ENCODE peak calls at places on chromosomes 13 and 19, in nine cellular contexts. One of them, this sample, is unnamed.
A peak's percentile ranks its signal among the peaks of the same experiment; 100 is the strongest.

GRCh38 chr13:39888865-39889810 is 233.7 kb downstream of the COG6 start:
- DNase-seq in A549: no peak
- DNase-seq in AG04450: no peak
- DNase-seq in heart right ventricle: no peak
- DNase-seq in fibroblast of mammary gland: peak; percentile 25
- DNase-seq in A673: no peak
- DNase-seq in fibroblast of the aortic adventitia: peak; percentile 56
- DNase-seq in PC-3: peak; percentile 36
- DNase-seq in Panc1: no peak
- DNase-seq in this sample: no peak

GRCh38 chr13:100773429-100773828 is 98.8 kb upstream of the TMTC4 start:
- DNase-seq in A549: no peak
- DNase-seq in AG04450: no peak
- DNase-seq in heart right ventricle: no peak
- DNase-seq in fibroblast of mammary gland: no peak
- DNase-seq in A673: no peak
- DNase-seq in fibroblast of the aortic adventitia: no peak
- DNase-seq in PC-3: no peak
- DNase-seq in Panc1: no peak
- DNase-seq in this sample: no peak

GRCh38 chr19:34806976-34807860 is 34.2 kb upstream of the ZNF599 start:
- DNase-seq in A549: no peak
- DNase-seq in AG04450: no peak
- DNase-seq in heart right ventricle: no peak
- DNase-seq in fibroblast of mammary gland: no peak
- DNase-seq in A673: no peak
- DNase-seq in fibroblast of the aortic adventitia: no peak
- DNase-seq in PC-3: peak; percentile 2
- DNase-seq in Panc1: no peak
- DNase-seq in this sample: no peak

GRCh38 chr13:42076309-42076713 is 27.9 kb downstream of the DGKH start:
- DNase-seq in A549: no peak
- DNase-seq in AG04450: no peak
- DNase-seq in heart right ventricle: no peak
- DNase-seq in fibroblast of mammary gland: no peak
- DNase-seq in A673: no peak
- DNase-seq in fibroblast of the aortic adventitia: no peak
- DNase-seq in PC-3: no peak
- DNase-seq in Panc1: no peak
- DNase-seq in this sample: peak; percentile 82

GRCh38 chr13:101649490-101650126 is 197.1 kb downstream of the ITGBL1 start:
- DNase-seq in A549: peak; percentile 30
- DNase-seq in AG04450: peak; percentile 3
- DNase-seq in heart right ventricle: no peak
- DNase-seq in fibroblast of mammary gland: peak; percentile 91
- DNase-seq in A673: no peak
- DNase-seq in fibroblast of the aortic adventitia: peak; percentile 92
- DNase-seq in PC-3: peak; percentile 88
- DNase-seq in Panc1: no peak
- DNase-seq in this sample: peak; percentile 93

GRCh38 chr19:13917888-13918406 is 11.9 kb downstream of the CC2D1A start:
- DNase-seq in A549: no peak
- DNase-seq in AG04450: no peak
- DNase-seq in heart right ventricle: peak; percentile 54
- DNase-seq in fibroblast of mammary gland: no peak
- DNase-seq in A673: no peak
- DNase-seq in fibroblast of the aortic adventitia: no peak
- DNase-seq in PC-3: no peak
- DNase-seq in Panc1: no peak
- DNase-seq in this sample: no peak

GRCh38 chr13:42650470-42650869 is 76.5 kb downstream of the TNFSF11 start:
- DNase-seq in A549: no peak
- DNase-seq in AG04450: no peak
- DNase-seq in heart right ventricle: no peak
- DNase-seq in fibroblast of mammary gland: peak; percentile 69
- DNase-seq in A673: no peak
- DNase-seq in fibroblast of the aortic adventitia: peak; percentile 22
- DNase-seq in PC-3: no peak
- DNase-seq in Panc1: no peak
- DNase-seq in this sample: no peak

GRCh38 chr13:103539265-103539664 is 473.0 kb upstream of the SLC10A2 start:
- DNase-seq in A549: no peak
- DNase-seq in AG04450: no peak
- DNase-seq in heart right ventricle: no peak
- DNase-seq in fibroblast of mammary gland: no peak
- DNase-seq in A673: no peak
- DNase-seq in fibroblast of the aortic adventitia: no peak
- DNase-seq in PC-3: no peak
- DNase-seq in Panc1: no peak
- DNase-seq in this sample: no peak

GRCh38 chr19:9435279-9436268 is at the start of gene ZNF266:
- DNase-seq in A549: peak; percentile 77
- DNase-seq in AG04450: peak; percentile 74
- DNase-seq in heart right ventricle: peak; percentile 89
- DNase-seq in fibroblast of mammary gland: peak; percentile 91
- DNase-seq in A673: peak; percentile 95
- DNase-seq in fibroblast of the aortic adventitia: peak; percentile 90
- DNase-seq in PC-3: peak; percentile 97
- DNase-seq in Panc1: peak; percentile 70
- DNase-seq in this sample: peak; percentile 93

GRCh38 chr19:9431475-9431874 is 3.9 kb downstream of the ZNF266 start:
- DNase-seq in A549: no peak
- DNase-seq in AG04450: no peak
- DNase-seq in heart right ventricle: peak; percentile 21
- DNase-seq in fibroblast of mammary gland: peak; percentile 53
- DNase-seq in A673: peak; percentile 56
- DNase-seq in fibroblast of the aortic adventitia: no peak
- DNase-seq in PC-3: peak; percentile 54
- DNase-seq in Panc1: peak; percentile 12
- DNase-seq in this sample: no peak

GRCh38 chr19:9430444-9430843 is 4.9 kb downstream of the ZNF266 start:
- DNase-seq in A549: no peak
- DNase-seq in AG04450: no peak
- DNase-seq in heart right ventricle: no peak
- DNase-seq in fibroblast of mammary gland: no peak
- DNase-seq in A673: no peak
- DNase-seq in fibroblast of the aortic adventitia: no peak
- DNase-seq in PC-3: no peak
- DNase-seq in Panc1: no peak
- DNase-seq in this sample: no peak

DNA sequence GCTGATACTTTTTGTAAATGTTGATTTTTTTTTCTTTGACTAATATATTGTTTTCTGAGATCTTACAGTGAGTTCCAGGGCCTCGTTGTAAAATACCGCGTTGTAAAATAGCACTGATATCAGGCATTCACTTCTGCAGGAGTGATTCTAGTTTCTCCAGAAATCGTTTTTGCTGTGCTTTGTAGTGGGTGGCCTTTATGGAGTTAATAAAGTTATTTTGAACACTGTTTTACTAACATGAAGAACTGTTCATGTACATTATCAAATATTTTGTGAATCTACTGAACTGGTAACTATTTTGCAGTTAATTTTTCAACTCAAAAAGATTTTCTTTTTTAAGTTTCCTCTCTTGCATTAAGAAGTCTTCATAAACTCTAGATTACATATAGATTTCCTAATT is 985 bp upstream of the ZNF266 start:
- DNase-seq in A549: no peak
- DNase-seq in AG04450: no peak
- DNase-seq in heart right ventricle: no peak
- DNase-seq in fibroblast of mammary gland: no peak
- DNase-seq in A673: no peak
- DNase-seq in fibroblast of the aortic adventitia: no peak
- DNase-seq in PC-3: no peak
- DNase-seq in Panc1: no peak
- DNase-seq in this sample: no peak
- H3K4me3 ChIP-seq in A549: no peak overlapping the region
- H3K4me3 ChIP-seq in AG04450: peak overlapping the region; percentile 72
- H3K4me3 ChIP-seq in heart right ventricle: peak overlapping the region; percentile 94
- H3K4me3 ChIP-seq in fibroblast of mammary gland: no peak overlapping the region
- H3K4me3 ChIP-seq in A673: peak overlapping the region; percentile 77
- H3K4me3 ChIP-seq in fibroblast of the aortic adventitia: no peak overlapping the region
- H3K4me3 ChIP-seq in PC-3: peak overlapping the region; percentile 85
- H3K4me3 ChIP-seq in Panc1: peak overlapping the region; percentile 80
- H3K4me3 ChIP-seq in this sample: no peak overlapping the region

DNA sequence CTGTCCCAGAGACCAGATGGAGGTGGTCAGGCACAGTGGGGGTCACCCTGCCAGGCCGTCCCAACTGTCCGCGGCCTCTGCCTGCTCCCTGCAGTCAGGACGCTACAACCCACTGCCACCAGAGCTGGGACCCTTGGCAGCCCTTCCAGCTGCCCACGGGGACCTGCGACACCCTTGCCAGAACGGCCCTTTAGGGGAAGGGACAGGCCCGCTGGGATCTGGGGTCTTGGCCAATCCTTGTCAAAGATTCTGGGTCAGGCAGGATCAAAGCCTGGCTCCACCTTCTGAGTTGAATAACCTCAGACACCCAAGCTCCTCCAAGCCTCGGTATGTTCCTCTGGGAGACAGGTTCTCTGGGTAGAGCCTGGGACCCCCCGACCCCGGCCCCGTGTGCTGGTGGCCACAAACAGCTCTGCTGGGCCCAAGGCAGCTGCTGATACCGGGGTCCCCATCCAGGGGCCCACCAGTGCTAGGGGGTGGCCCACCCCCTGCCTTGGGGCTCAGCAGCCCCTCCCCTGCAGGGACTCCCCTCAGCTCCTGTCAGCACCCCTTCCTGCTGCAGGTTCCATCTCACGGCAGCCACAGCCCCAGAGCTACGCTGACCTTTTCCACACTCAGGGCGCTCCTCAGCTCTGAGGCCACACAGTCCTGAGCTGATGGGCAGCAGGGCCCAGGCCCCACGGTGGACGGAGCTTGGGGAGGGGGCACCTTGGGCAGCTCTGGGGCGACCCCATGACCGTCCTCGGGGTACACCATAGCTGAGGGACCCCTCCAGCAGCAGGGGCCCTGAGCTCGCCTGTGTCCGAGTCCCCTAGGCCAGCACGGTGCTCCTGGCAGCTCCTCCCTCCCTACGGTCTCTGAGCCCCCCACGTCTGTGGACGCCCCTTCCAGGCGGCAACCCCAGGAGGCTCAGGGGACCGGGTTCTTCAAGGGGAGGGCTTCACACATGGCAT is 18.4 kb downstream of the SBNO2 start:
- DNase-seq in A549: no peak
- DNase-seq in AG04450: no peak
- DNase-seq in heart right ventricle: no peak
- DNase-seq in fibroblast of mammary gland: no peak
- DNase-seq in A673: no peak
- DNase-seq in fibroblast of the aortic adventitia: peak; percentile 47
- DNase-seq in PC-3: no peak
- DNase-seq in Panc1: no peak
- DNase-seq in this sample: peak; percentile 43
- H3K4me3 ChIP-seq in A549: peak overlapping the region; percentile 9
- H3K4me3 ChIP-seq in AG04450: peak overlapping the region; percentile 7
- H3K4me3 ChIP-seq in heart right ventricle: peak overlapping the region; percentile 54
- H3K4me3 ChIP-seq in fibroblast of mammary gland: no peak overlapping the region
- H3K4me3 ChIP-seq in A673: no peak overlapping the region
- H3K4me3 ChIP-seq in fibroblast of the aortic adventitia: peak overlapping the region; percentile 31
- H3K4me3 ChIP-seq in PC-3: no peak overlapping the region
- H3K4me3 ChIP-seq in Panc1: no peak overlapping the region
- H3K4me3 ChIP-seq in this sample: peak overlapping the region; percentile 32

DNA sequence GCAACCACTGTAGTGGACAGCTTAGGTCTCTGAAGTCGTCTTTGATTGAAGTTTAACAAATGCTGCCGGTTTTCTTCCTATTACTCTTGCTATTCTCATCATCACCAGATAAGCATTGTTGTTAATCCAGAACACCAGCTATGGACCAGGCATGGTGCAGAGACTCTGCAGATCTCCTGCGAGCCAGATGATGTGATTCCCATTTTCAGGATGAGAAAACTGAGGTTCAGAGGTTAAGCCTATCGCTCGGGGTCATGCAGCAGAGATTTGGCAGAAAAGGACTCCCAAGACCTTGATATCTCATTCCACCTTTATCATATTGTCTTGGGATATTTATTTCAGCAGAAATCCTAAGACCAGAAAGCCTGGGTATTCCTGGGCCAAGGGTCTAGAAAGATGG is 16.5 kb upstream of the CABP5 start:
- DNase-seq in A549: no peak
- DNase-seq in AG04450: no peak
- DNase-seq in heart right ventricle: no peak
- DNase-seq in fibroblast of mammary gland: no peak
- DNase-seq in A673: no peak
- DNase-seq in fibroblast of the aortic adventitia: no peak
- DNase-seq in PC-3: no peak
- DNase-seq in Panc1: no peak
- DNase-seq in this sample: no peak
- H3K4me3 ChIP-seq in A549: no peak overlapping the region
- H3K4me3 ChIP-seq in AG04450: no peak overlapping the region
- H3K4me3 ChIP-seq in heart right ventricle: no peak overlapping the region
- H3K4me3 ChIP-seq in fibroblast of mammary gland: no peak overlapping the region
- H3K4me3 ChIP-seq in A673: no peak overlapping the region
- H3K4me3 ChIP-seq in fibroblast of the aortic adventitia: no peak overlapping the region
- H3K4me3 ChIP-seq in PC-3: no peak overlapping the region
- H3K4me3 ChIP-seq in Panc1: no peak overlapping the region
- H3K4me3 ChIP-seq in this sample: no peak overlapping the region

GRCh38 chr19:45677351-45678230 is 9.6 kb downstream of the GIPR start:
- DNase-seq in A549: peak; percentile 93
- DNase-seq in AG04450: no peak
- DNase-seq in heart right ventricle: peak; percentile 54
- DNase-seq in fibroblast of mammary gland: peak; percentile 67
- DNase-seq in A673: peak; percentile 97
- DNase-seq in fibroblast of the aortic adventitia: peak; percentile 57
- DNase-seq in PC-3: peak; percentile 92
- DNase-seq in Panc1: no peak
- DNase-seq in this sample: peak; percentile 89

GRCh38 chr19:45676851-45677263 is 8.8 kb downstream of the GIPR start:
- DNase-seq in A549: no peak
- DNase-seq in AG04450: no peak
- DNase-seq in heart right ventricle: no peak
- DNase-seq in fibroblast of mammary gland: no peak
- DNase-seq in A673: no peak
- DNase-seq in fibroblast of the aortic adventitia: no peak
- DNase-seq in PC-3: no peak
- DNase-seq in Panc1: no peak
- DNase-seq in this sample: no peak

GRCh38 chr19:45681391-45682015 is 10.2 kb downstream of the SNRPD2 start:
- DNase-seq in A549: peak; percentile 93
- DNase-seq in AG04450: no peak
- DNase-seq in heart right ventricle: peak; percentile 68
- DNase-seq in fibroblast of mammary gland: peak; percentile 67
- DNase-seq in A673: peak; percentile 79
- DNase-seq in fibroblast of the aortic adventitia: peak; percentile 69
- DNase-seq in PC-3: peak; percentile 90
- DNase-seq in Panc1: no peak
- DNase-seq in this sample: peak; percentile 77

GRCh38 chr19:45682908-45683307 is 8.8 kb downstream of the SNRPD2 start:
- DNase-seq in A549: no peak
- DNase-seq in AG04450: no peak
- DNase-seq in heart right ventricle: no peak
- DNase-seq in fibroblast of mammary gland: no peak
- DNase-seq in A673: no peak
- DNase-seq in fibroblast of the aortic adventitia: no peak
- DNase-seq in PC-3: no peak
- DNase-seq in Panc1: no peak
- DNase-seq in this sample: no peak

DNA sequence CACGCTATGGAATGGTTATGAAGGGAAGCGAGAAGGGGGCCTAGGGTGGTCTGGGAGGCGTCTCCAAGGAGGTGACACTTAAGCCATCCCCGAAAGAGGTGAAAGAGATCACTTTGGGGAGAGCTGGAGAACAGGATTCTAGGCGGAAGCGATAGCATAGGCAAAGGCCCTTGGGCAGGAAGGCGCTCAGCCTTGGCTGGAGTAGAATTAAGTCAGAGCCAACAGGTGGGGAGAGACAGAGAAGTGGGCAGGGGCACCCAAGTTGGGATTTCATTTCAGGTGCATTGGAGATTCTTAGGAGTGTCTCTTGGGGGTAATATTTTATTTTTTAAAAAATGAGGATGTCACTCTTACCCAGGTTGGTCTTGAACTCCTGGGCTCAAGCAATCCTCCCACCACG is 9.6 kb downstream of the SNRPD2 start:
- DNase-seq in A549: no peak
- DNase-seq in AG04450: no peak
- DNase-seq in heart right ventricle: no peak
- DNase-seq in fibroblast of mammary gland: no peak
- DNase-seq in A673: no peak
- DNase-seq in fibroblast of the aortic adventitia: no peak
- DNase-seq in PC-3: no peak
- DNase-seq in Panc1: no peak
- DNase-seq in this sample: no peak
- H3K4me3 ChIP-seq in A549: peak overlapping the region; percentile 38
- H3K4me3 ChIP-seq in AG04450: no peak overlapping the region
- H3K4me3 ChIP-seq in heart right ventricle: no peak overlapping the region
- H3K4me3 ChIP-seq in fibroblast of mammary gland: no peak overlapping the region
- H3K4me3 ChIP-seq in A673: no peak overlapping the region
- H3K4me3 ChIP-seq in fibroblast of the aortic adventitia: no peak overlapping the region
- H3K4me3 ChIP-seq in PC-3: peak overlapping the region; percentile 66
- H3K4me3 ChIP-seq in Panc1: no peak overlapping the region
- H3K4me3 ChIP-seq in this sample: no peak overlapping the region